ENCODE peak calls at places on chromosome 4, in nine cellular contexts. T, C, L, A, B, H, S, E and M are unnamed samples. For H3K27me3 and H3K9me3, the result is how much of the 10 kb centered on the place peaks cover.

GRCh38 chr4:19266566-19266965 is 985.1 kb upstream of the SLIT2 start:
- DNase-seq in E (no peak), B (no peak), C (no peak), S (no peak), H (no peak), A (peak), L (no peak), T (no peak), M (no peak)

GRCh38 chr4:113116414-113117345 is 67.2 kb downstream of the ANK2 start:
- DNase-seq in C (no peak), B (no peak), S (no peak), E (no peak), L (no peak), H (no peak), T (peak), A (peak), M (no peak)

GRCh38 chr4:41207330-41207831 is 7.0 kb downstream of the APBB2 start:
- DNase-seq in H (no peak), C (no peak), B (no peak), T (no peak), E (peak), L (no peak), S (no peak), A (no peak), M (no peak)

GRCh38 chr4:129240816-129241215 is 144.9 kb downstream of the C4orf33 start:
- DNase-seq in C (no peak), E (no peak), L (no peak), A (peak), S (peak), B (no peak), T (peak), H (no peak), M (no peak)

GRCh38 chr4:83362492-83363329 is 28.1 kb upstream of the HPSE start:
- DNase-seq in B (no peak), A (no peak), C (no peak), T (peak), S (no peak), H (no peak), L (no peak), E (no peak), M (no peak)

GRCh38 chr4:52197351-52197750 is 146.2 kb downstream of the SPATA18 start:
- DNase-seq in S (no peak), B (no peak), E (no peak), A (no peak), T (no peak), C (no peak), H (no peak), L (no peak), M (no peak)

GRCh38 chr4:167000141-167000852 is 234.0 kb downstream of the SPOCK3 start:
- DNase-seq in H (no peak), S (no peak), L (no peak), A (no peak), E (no peak), C (no peak), B (no peak), T (no peak), M (no peak)

GRCh38 chr4:2698951-2699505 is 57.1 kb downstream of the TNIP2 start:
- DNase-seq in E (no peak), B (no peak), T (no peak), A (no peak), S (peak), C (peak), H (no peak), L (no peak), M (no peak)

GRCh38 chr4:47000406-47000805 is 7.0 kb upstream of the GABRA4 start:
- DNase-seq in E (no peak), L (no peak), A (no peak), C (no peak), S (no peak), T (no peak), B (no peak), H (no peak), M (no peak)

GRCh38 chr4:47474799-47475198 is 10.3 kb upstream of the ATP10D start:
- DNase-seq in L (no peak), C (no peak), B (no peak), H (no peak), T (no peak), S (no peak), E (no peak), A (no peak), M (no peak)

GRCh38 chr4:85409251-85409650 is 65.7 kb upstream of the ARHGAP24 start:
- DNase-seq in E (no peak), C (no peak), A (no peak), S (no peak), T (no peak), H (no peak), L (no peak), B (no peak), M (no peak)

GRCh38 chr4:1285790-1286553 is 3.7 kb upstream of the MAEA start:
- DNase-seq in E (no peak), T (no peak), L (no peak), S (no peak), H (peak), B (no peak), C (no peak), A (peak), M (no peak)

GRCh38 chr4:41072021-41072777 is 142.1 kb downstream of the APBB2 start:
- DNase-seq in H (no peak), A (peak), C (no peak), E (no peak), B (no peak), L (no peak), T (no peak), S (no peak), M (no peak)

GRCh38 chr4:154389142-154389541 is 102.5 kb downstream of the DCHS2 start:
- DNase-seq in L (no peak), T (no peak), A (no peak), S (no peak), B (no peak), E (no peak), H (no peak), C (no peak), M (no peak)

GRCh38 chr4:135177323-135177722 is 975.7 kb upstream of the PABPC4L start:
- DNase-seq in H (no peak), E (no peak), A (no peak), B (no peak), T (no peak), S (no peak), L (no peak), C (no peak), M (no peak)

GRCh38 chr4:174316954-174317353 is 33.2 kb downstream of the CEP44 start:
- DNase-seq in E (no peak), S (no peak), T (no peak), L (no peak), A (no peak), H (no peak), C (no peak), B (no peak), M (no peak)

GRCh38 chr4:81207793-81208192 is 7.2 kb downstream of the PRKG2 start:
- DNase-seq in L (no peak), A (no peak), C (no peak), H (no peak), T (peak), E (no peak), B (no peak), S (no peak), M (peak)

GRCh38 chr4:182155806-182156205 is 87.4 kb upstream of the TENM3 start:
- DNase-seq in H (no peak), C (no peak), E (no peak), B (no peak), L (no peak), A (no peak), S (no peak), T (no peak), M (no peak)

GRCh38 chr4:153594208-153594607 is 89.9 kb upstream of the TLR2 start:
- DNase-seq in H (no peak), A (no peak), E (no peak), T (no peak), S (no peak), B (no peak), C (no peak), L (no peak), M (peak)

GRCh38 chr4:173370130-173370476 is 651 bp upstream of the SAP30 start:
- DNase-seq in S (peak), B (no peak), L (peak), E (peak), T (no peak), A (no peak), C (peak), H (peak), M (no peak)

GRCh38 chr4:94400191-94400590 is 51.6 kb upstream of the PDLIM5 start:
- DNase-seq in T (no peak), H (no peak), C (no peak), A (no peak), S (no peak), L (no peak), E (no peak), B (no peak), M (no peak)

GRCh38 chr4:6641164-6641970 is 882 bp downstream of the MRFAP1 start:
- DNase-seq in L (peak), B (no peak), T (peak), C (peak), A (peak), H (peak), S (no peak), E (peak), M (no peak)

GRCh38 chr4:117156806-117157205 is 71.4 kb upstream of the TRAM1L1 start:
- DNase-seq in T (no peak), A (peak), H (no peak), S (no peak), E (no peak), B (no peak), L (no peak), C (no peak), M (no peak)

GRCh38 chr4:113845138-113845537 is 83.6 kb upstream of the CAMK2D start:
- DNase-seq in B (no peak), C (no peak), H (no peak), E (no peak), A (no peak), S (no peak), L (no peak), T (no peak), M (no peak)

GRCh38 chr4:150280081-150280950 is 202.1 kb downstream of the DCLK2 start:
- DNase-seq in A (peak), B (peak), S (no peak), C (no peak), T (no peak), E (no peak), H (no peak), L (no peak), M (peak)

GRCh38 chr4:140027135-140027534 is 126.8 kb downstream of the MAML3 start:
- DNase-seq in B (no peak), H (no peak), T (no peak), E (no peak), A (no peak), L (no peak), C (no peak), S (no peak), M (no peak)

GRCh38 chr4:4256799-4257198 is 8.8 kb upstream of the TMEM128 start:
- DNase-seq in L (no peak), B (no peak), E (no peak), C (no peak), S (no peak), H (no peak), A (no peak), T (no peak), M (no peak)

GRCh38 chr4:48642421-48643144 is 137.5 kb downstream of the FRYL start:
- DNase-seq in H (no peak), S (no peak), B (no peak), A (no peak), L (no peak), T (no peak), E (no peak), C (no peak), M (no peak)

GRCh38 chr4:155953151-155954117 is at the start of gene CTSO:
- DNase-seq in L (peak), A (peak), T (peak), E (peak), H (peak), B (peak), S (peak), C (peak), M (peak)

GRCh38 chr4:37765741-37766140 is 60.7 kb upstream of the PGM2 start:
- DNase-seq in H (no peak), B (no peak), A (no peak), T (no peak), S (no peak), L (no peak), E (no peak), C (no peak), M (no peak)

GRCh38 chr4:153362184-153362583 is 17.7 kb downstream of the MND1 start:
- DNase-seq in C (no peak), E (no peak), S (no peak), B (no peak), A (no peak), T (no peak), L (no peak), H (no peak), M (no peak)

GRCh38 chr4:76293705-76294274 is 12.7 kb upstream of the STBD1 start:
- DNase-seq in C (no peak), T (no peak), L (no peak), B (no peak), A (no peak), E (no peak), S (no peak), H (no peak), M (no peak)

GRCh38 chr4:162865102-162865501 is 301.6 kb downstream of the NAF1 start:
- DNase-seq in S (no peak), B (no peak), E (no peak), T (no peak), A (no peak), L (no peak), H (no peak), C (no peak), M (no peak)

GRCh38 chr4:89469930-89470375 is 162.4 kb upstream of the GPRIN3 start:
- DNase-seq in A (no peak), C (no peak), B (peak), L (no peak), S (no peak), T (peak), E (no peak), H (no peak), M (peak)

GRCh38 chr4:184856277-184856609 is 30.5 kb upstream of the ACSL1 start:
- DNase-seq in T (no peak), S (no peak), L (no peak), H (no peak), A (no peak), B (no peak), C (no peak), E (no peak), M (no peak)

GRCh38 chr4:7659429-7660175 is 224.9 kb upstream of the PSAPL1 start:
- DNase-seq in H (no peak), S (peak), T (no peak), E (no peak), L (no peak), B (no peak), A (no peak), C (no peak), M (no peak)
- H3K27me3 ChIP-seq in H (under half), S (under half), T (under half), E (under half), L (under half), B (under half), A (under half), C (under half), M (under half)

DNA sequence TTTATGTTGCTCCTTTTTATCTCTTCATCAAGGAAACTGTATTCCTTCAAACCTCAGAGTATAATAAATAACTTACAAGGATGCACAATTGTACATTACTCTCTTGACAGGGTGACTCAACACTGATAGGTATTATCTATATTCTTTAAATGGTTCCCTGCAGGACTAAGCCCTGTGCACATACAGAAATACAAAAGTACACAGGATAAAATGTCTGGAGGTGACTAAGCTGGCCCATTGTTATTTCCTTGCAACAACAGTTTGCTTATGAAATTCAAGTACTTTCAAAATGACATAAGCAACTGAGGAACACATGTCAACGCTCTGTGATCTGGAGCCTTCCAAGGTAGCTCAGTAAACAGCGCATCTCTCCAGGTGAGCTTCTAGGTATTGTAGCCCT is 83.8 kb upstream of the RPL34 start:
- DNase-seq in E (no peak), B (no peak), H (no peak), S (no peak), A (no peak), C (no peak), T (peak), L (no peak), M (no peak)
- H3K27ac ChIP-seq in E (no peak), B (no peak), H (no peak), S (no peak), A (no peak), C (no peak), T (no peak), L (no peak), M (no peak)

GRCh38 chr4:145716200-145716599 is 36.3 kb downstream of the C4orf51 start:
- DNase-seq in S (no peak), C (no peak), L (no peak), T (no peak), B (no peak), H (no peak), A (no peak), E (peak), M (peak)
- H3K9me3 ChIP-seq in S (under half), C (under half), L (under half), T (under half), B (under half), H (under half), A (under half), E (under half), M (under half)

DNA sequence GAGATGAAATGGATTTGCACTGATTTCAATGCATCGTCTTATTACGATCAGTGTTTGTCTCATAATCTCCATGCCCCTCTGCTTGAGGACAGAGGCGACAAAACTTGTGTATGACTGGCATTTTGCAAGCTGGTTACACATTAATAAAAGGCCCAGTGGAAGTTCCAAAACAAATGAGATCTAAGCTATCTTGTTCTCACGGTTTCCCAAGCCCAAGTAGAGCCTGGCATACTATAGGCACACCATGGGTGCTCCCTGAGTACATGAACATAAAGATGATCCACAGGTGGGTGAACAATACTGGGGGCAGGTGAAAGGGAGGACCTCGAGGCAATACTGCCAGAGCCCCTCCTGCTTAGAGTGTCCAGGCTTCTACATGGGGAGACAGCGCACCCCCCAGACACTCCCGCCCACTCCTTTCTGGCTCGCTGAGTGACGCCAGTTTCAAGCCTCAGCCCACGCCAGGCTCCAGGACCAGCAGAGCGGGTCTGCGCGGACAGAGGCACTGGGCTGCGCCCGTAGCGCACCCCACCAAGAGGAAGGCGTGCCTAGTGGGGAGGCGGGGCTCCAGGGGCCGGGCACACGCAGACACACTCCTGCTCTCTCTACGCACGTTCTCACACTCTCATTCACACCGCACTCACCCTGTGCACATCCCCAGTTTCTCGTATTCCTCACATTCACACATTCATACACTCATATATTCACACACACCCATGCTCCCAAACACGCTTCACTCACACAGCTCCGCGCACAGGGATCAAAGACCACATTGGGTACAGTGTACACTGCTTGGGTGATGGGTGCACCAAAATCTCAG is 8.9 kb upstream of the GSX2 start:
- DNase-seq in E (peak), B (no peak), C (peak), L (no peak), H (peak), S (peak), A (peak), T (peak), M (no peak)
- H3K27me3 ChIP-seq in E (half or more), B (under half), C (under half), L (under half), H (under half), S (under half), A (half or more), T (under half), M (under half)